ENCODE peak calls at places on chromosomes 6 and 20, in seven cellular contexts. E is NCI-H2081, O is MM.1S, M is SJSA1, H is amygdala, V is RPMI7951, R is Ammon's horn. A is an unnamed sample.

GRCh38 chr6:829646-830045 is 136.7 kb upstream of the EXOC2 start:
- DNase-seq in E (no peak), O (no peak), M (peak), H (no peak), V (no peak), R (no peak), A (no peak)

GRCh38 chr6:53544050-53544499 is 826 bp downstream of the GCLC start:
- DNase-seq in E (no peak), O (peak), M (peak), H (no peak), V (peak), R (peak), A (no peak)

GRCh38 chr6:83824831-83825230 is 28.3 kb upstream of the RIPPLY2 start:
- DNase-seq in E (no peak), O (no peak), M (no peak), H (no peak), V (no peak), R (no peak), A (no peak)

GRCh38 chr6:26196846-26197683 is 109.8 kb downstream of the HFE start:
- DNase-seq in E (peak), O (peak), M (peak), H (no peak), V (peak), R (peak), A (peak)

GRCh38 chr6:157406666-157407065 is 25.7 kb downstream of the ZDHHC14 start:
- DNase-seq in E (no peak), O (no peak), M (no peak), H (no peak), V (no peak), R (no peak), A (no peak)

GRCh38 chr6:6737666-6738065 is 149.1 kb downstream of the LY86 start:
- DNase-seq in E (no peak), O (no peak), M (no peak), H (no peak), V (no peak), R (no peak), A (no peak)

GRCh38 chr6:53526000-53526399 is 18.9 kb downstream of the GCLC start:
- DNase-seq in E (peak), O (no peak), M (no peak), H (no peak), V (no peak), R (no peak), A (no peak)

GRCh38 chr6:136034422-136034821 is 182.9 kb downstream of the PDE7B start:
- DNase-seq in E (no peak), O (no peak), M (no peak), H (no peak), V (no peak), R (no peak), A (no peak)

GRCh38 chr6:131400054-131400781 is 172.8 kb upstream of the ARG1 start:
- DNase-seq in E (no peak), O (no peak), M (peak), H (no peak), V (peak), R (no peak), A (peak)

GRCh38 chr20:53055668-53056067 is 83.5 kb downstream of the TSHZ2 start:
- DNase-seq in E (no peak), O (no peak), M (no peak), H (no peak), V (no peak), R (no peak), A (no peak)

GRCh38 chr6:137025786-137026730 is 18.7 kb downstream of the IL20RA start:
- DNase-seq in E (no peak), O (no peak), M (no peak), H (no peak), V (peak), R (no peak), A (no peak)

GRCh38 chr6:16482702-16483314 is 244.4 kb downstream of the GMPR start:
- DNase-seq in E (no peak), O (no peak), M (no peak), H (no peak), V (no peak), R (no peak), A (no peak)

GRCh38 chr20:49675368-49676151 is 38.1 kb downstream of the B4GALT5 start:
- DNase-seq in E (no peak), O (peak), M (no peak), H (no peak), V (peak), R (no peak), A (no peak)

GRCh38 chr6:132715204-132715603 is 1.3 kb upstream of the VNN1 start:
- DNase-seq in E (peak), O (no peak), M (no peak), H (peak), V (peak), R (peak), A (peak)

GRCh38 chr20:62365814-62366369 is 1.2 kb downstream of the LAMA5 start:
- DNase-seq in E (no peak), O (no peak), M (no peak), H (no peak), V (peak), R (no peak), A (no peak)

GRCh38 chr20:14488756-14489479 is 151.5 kb upstream of the FLRT3 start:
- DNase-seq in E (peak), O (no peak), M (peak), H (no peak), V (no peak), R (no peak), A (no peak)

GRCh38 chr6:44285552-44286284 is 15.5 kb downstream of the TMEM151B start:
- DNase-seq in E (no peak), O (no peak), M (no peak), H (no peak), V (peak), R (no peak), A (no peak)

GRCh38 chr6:137265574-137265973 is 46.4 kb upstream of the IFNGR1 start:
- DNase-seq in E (no peak), O (no peak), M (no peak), H (no peak), V (no peak), R (no peak), A (no peak)

GRCh38 chr6:135087403-135087802 is 32.8 kb upstream of the HBS1L start:
- DNase-seq in E (no peak), O (no peak), M (no peak), H (no peak), V (peak), R (no peak), A (no peak)

GRCh38 chr6:3068329-3069223 is at the start of gene RIPK1:
- DNase-seq in E (peak), O (peak), M (peak), H (peak), V (peak), R (peak), A (peak)

GRCh38 chr6:148671085-148671484 is 75.7 kb upstream of the UST start:
- DNase-seq in E (no peak), O (no peak), M (no peak), H (no peak), V (no peak), R (no peak), A (no peak)

GRCh38 chr6:87029711-87030314 is 65.1 kb downstream of the CGA start:
- DNase-seq in E (peak), O (peak), M (peak), H (no peak), V (peak), R (peak), A (peak)

GRCh38 chr6:167742719-167743303 is 83.9 kb upstream of the AFDN start:
- DNase-seq in E (no peak), O (no peak), M (peak), H (no peak), V (peak), R (peak), A (no peak)

GRCh38 chr20:2822073-2822472 is 5.9 kb downstream of the TMEM239 start:
- DNase-seq in E (no peak), O (peak), M (no peak), H (no peak), V (peak), R (no peak), A (peak)

GRCh38 chr6:156832166-156832743 is 55.1 kb downstream of the ARID1B start:
- DNase-seq in E (peak), O (no peak), M (no peak), H (no peak), V (peak), R (peak), A (no peak)

GRCh38 chr20:16061394-16061793 is 511.9 kb downstream of the KIF16B start:
- DNase-seq in E (no peak), O (no peak), M (no peak), H (no peak), V (no peak), R (no peak), A (no peak)

GRCh38 chr6:7145269-7146078 is 37.7 kb downstream of the RREB1 start:
- DNase-seq in E (no peak), O (peak), M (no peak), H (no peak), V (no peak), R (no peak), A (no peak)

GRCh38 chr6:20402181-20403079 is 751 bp downstream of the E2F3 start:
- DNase-seq in E (peak), O (peak), M (peak), H (no peak), V (peak), R (peak), A (no peak)

GRCh38 chr20:25669826-25670422 is 26.7 kb downstream of the ZNF337 start:
- DNase-seq in E (no peak), O (no peak), M (no peak), H (no peak), V (peak), R (no peak), A (peak)

GRCh38 chr6:64553414-64553813 is 917.8 kb downstream of the PHF3 start:
- DNase-seq in E (peak), O (peak), M (no peak), H (no peak), V (no peak), R (no peak), A (no peak)